ENCODE peak calls at places on chromosomes 3 and 15, in nine cellular contexts. One of them, this sample, is unnamed.

GRCh38 chr15:75347222-75348033 is 589 bp downstream of the NEIL1 start:
- DNase-seq in natural killer cell: no peak
- DNase-seq in dorsolateral prefrontal cortex: peak
- DNase-seq in gastrocnemius medialis: peak
- DNase-seq in HT-29: no peak
- DNase-seq in RCC 7860: no peak
- DNase-seq in CD8-positive, alpha-beta memory T cell: peak
- DNase-seq in GF-D8: no peak
- DNase-seq in IMR-90: no peak
- DNase-seq in this sample: peak

GRCh38 chr3:22315925-22316324 is 564.9 kb upstream of the ZNF385D start:
- DNase-seq in natural killer cell: no peak
- DNase-seq in dorsolateral prefrontal cortex: no peak
- DNase-seq in gastrocnemius medialis: no peak
- DNase-seq in HT-29: no peak
- DNase-seq in RCC 7860: no peak
- DNase-seq in CD8-positive, alpha-beta memory T cell: no peak
- DNase-seq in GF-D8: no peak
- DNase-seq in IMR-90: no peak
- DNase-seq in this sample: no peak

GRCh38 chr3:129745253-129745652 is 138.8 kb upstream of the PLXND1 start:
- DNase-seq in natural killer cell: no peak
- DNase-seq in dorsolateral prefrontal cortex: no peak
- DNase-seq in gastrocnemius medialis: no peak
- DNase-seq in HT-29: no peak
- DNase-seq in RCC 7860: no peak
- DNase-seq in CD8-positive, alpha-beta memory T cell: no peak
- DNase-seq in GF-D8: no peak
- DNase-seq in IMR-90: peak
- DNase-seq in this sample: no peak

GRCh38 chr3:151673974-151674373 is 59.8 kb upstream of the AADACL2 start:
- DNase-seq in natural killer cell: no peak
- DNase-seq in dorsolateral prefrontal cortex: no peak
- DNase-seq in gastrocnemius medialis: no peak
- DNase-seq in HT-29: no peak
- DNase-seq in RCC 7860: no peak
- DNase-seq in CD8-positive, alpha-beta memory T cell: no peak
- DNase-seq in GF-D8: no peak
- DNase-seq in IMR-90: no peak
- DNase-seq in this sample: no peak

GRCh38 chr3:39065197-39065596 is 13.4 kb downstream of the WDR48 start:
- DNase-seq in natural killer cell: no peak
- DNase-seq in dorsolateral prefrontal cortex: no peak
- DNase-seq in gastrocnemius medialis: no peak
- DNase-seq in HT-29: peak
- DNase-seq in RCC 7860: no peak
- DNase-seq in CD8-positive, alpha-beta memory T cell: no peak
- DNase-seq in GF-D8: peak
- DNase-seq in IMR-90: peak
- DNase-seq in this sample: peak

GRCh38 chr3:130111185-130111864 is 29.7 kb downstream of the ALG1L2 start:
- DNase-seq in natural killer cell: peak
- DNase-seq in dorsolateral prefrontal cortex: peak
- DNase-seq in gastrocnemius medialis: peak
- DNase-seq in HT-29: peak
- DNase-seq in RCC 7860: peak
- DNase-seq in CD8-positive, alpha-beta memory T cell: peak
- DNase-seq in GF-D8: peak
- DNase-seq in IMR-90: peak
- DNase-seq in this sample: peak

GRCh38 chr3:176584413-176585176 is 612.7 kb downstream of the TBL1XR1 start:
- DNase-seq in natural killer cell: no peak
- DNase-seq in dorsolateral prefrontal cortex: no peak
- DNase-seq in gastrocnemius medialis: no peak
- DNase-seq in HT-29: no peak
- DNase-seq in RCC 7860: no peak
- DNase-seq in CD8-positive, alpha-beta memory T cell: no peak
- DNase-seq in GF-D8: no peak
- DNase-seq in IMR-90: peak
- DNase-seq in this sample: no peak

GRCh38 chr3:27451261-27451660 is 32.9 kb downstream of the SLC4A7 start:
- DNase-seq in natural killer cell: no peak
- DNase-seq in dorsolateral prefrontal cortex: no peak
- DNase-seq in gastrocnemius medialis: no peak
- DNase-seq in HT-29: no peak
- DNase-seq in RCC 7860: no peak
- DNase-seq in CD8-positive, alpha-beta memory T cell: no peak
- DNase-seq in GF-D8: no peak
- DNase-seq in IMR-90: peak
- DNase-seq in this sample: no peak

GRCh38 chr3:127546970-127547733 is 43.4 kb downstream of the TPRA1 start:
- DNase-seq in natural killer cell: no peak
- DNase-seq in dorsolateral prefrontal cortex: no peak
- DNase-seq in gastrocnemius medialis: peak
- DNase-seq in HT-29: no peak
- DNase-seq in RCC 7860: no peak
- DNase-seq in CD8-positive, alpha-beta memory T cell: no peak
- DNase-seq in GF-D8: no peak
- DNase-seq in IMR-90: no peak
- DNase-seq in this sample: no peak

GRCh38 chr3:77190281-77190841 is 150.5 kb downstream of the ROBO2 start:
- DNase-seq in natural killer cell: no peak
- DNase-seq in dorsolateral prefrontal cortex: no peak
- DNase-seq in gastrocnemius medialis: no peak
- DNase-seq in HT-29: no peak
- DNase-seq in RCC 7860: no peak
- DNase-seq in CD8-positive, alpha-beta memory T cell: no peak
- DNase-seq in GF-D8: no peak
- DNase-seq in IMR-90: no peak
- DNase-seq in this sample: no peak

GRCh38 chr15:37057831-37058230 is 42.5 kb downstream of the MEIS2 start:
- DNase-seq in natural killer cell: no peak
- DNase-seq in dorsolateral prefrontal cortex: no peak
- DNase-seq in gastrocnemius medialis: no peak
- DNase-seq in HT-29: no peak
- DNase-seq in RCC 7860: no peak
- DNase-seq in CD8-positive, alpha-beta memory T cell: no peak
- DNase-seq in GF-D8: no peak
- DNase-seq in IMR-90: no peak
- DNase-seq in this sample: no peak